ENCODE peak calls at places on chromosomes 2 and 18, in four cellular contexts. A is endothelial cell of umbilical vein, Y is left lung, N is A549. D is an unnamed sample.

GRCh38 chr2:2506536-2506935 is 175.5 kb upstream of the MYT1L start:
- DNase-seq in A (no peak), Y (no peak), N (no peak), D (no peak)

GRCh38 chr2:143705108-143705686 is 576.0 kb downstream of the ARHGAP15 start:
- DNase-seq in A (no peak), Y (no peak), N (no peak), D (no peak)

GRCh38 chr2:98148968-98149697 is 62.2 kb downstream of the VWA3B start:
- DNase-seq in A (peak; percentile 83), Y (no peak), N (no peak), D (peak; percentile 82)

GRCh38 chr2:230496891-230497290 is 80.9 kb downstream of the SP100 start:
- DNase-seq in A (no peak), Y (no peak), N (no peak), D (no peak)

GRCh38 chr2:41937464-41937861 is 110.4 kb upstream of the PKDCC start:
- DNase-seq in A (no peak), Y (no peak), N (no peak), D (no peak)

GRCh38 chr2:178128836-178129630 is 16.8 kb downstream of the RBM45 start:
- DNase-seq in A (no peak), Y (no peak), N (no peak), D (no peak)

GRCh38 chr2:69490486-69490885 is 53.3 kb upstream of the NFU1 start:
- DNase-seq in A (no peak), Y (no peak), N (no peak), D (no peak)

GRCh38 chr2:203873921-203874631 is 6.5 kb downstream of the CTLA4 start:
- DNase-seq in A (no peak), Y (no peak), N (no peak), D (no peak)

GRCh38 chr2:214808961-214809750 is at the start of gene BARD1:
- DNase-seq in A (no peak), Y (peak; percentile 73), N (peak; percentile 46), D (peak; percentile 80)

GRCh38 chr2:18643532-18644462 is 54.4 kb upstream of the NT5C1B start:
- DNase-seq in A (no peak), Y (no peak), N (no peak), D (no peak)

GRCh38 chr2:20663196-20664070 is 3.5 kb upstream of the GDF7 start:
- DNase-seq in A (no peak), Y (no peak), N (no peak), D (peak; percentile 52)

GRCh38 chr2:75728614-75729419 is 18.1 kb upstream of the GCFC2 start:
- DNase-seq in A (no peak), Y (no peak), N (no peak), D (no peak)

GRCh38 chr18:58605027-58606020 is 23.6 kb downstream of the ALPK2 start:
- DNase-seq in A (no peak), Y (no peak), N (no peak), D (no peak)

GRCh38 chr2:189751080-189751658 is 11.4 kb downstream of the OSGEPL1 start:
- DNase-seq in A (peak; percentile 40), Y (no peak), N (peak; percentile 44), D (no peak)

GRCh38 chr2:20917724-20918572 is 95.0 kb upstream of the LDAH start:
- DNase-seq in A (peak; percentile 66), Y (no peak), N (no peak), D (no peak)

GRCh38 chr2:180747728-180748127 is 232.7 kb upstream of the UBE2E3 start:
- DNase-seq in A (no peak), Y (no peak), N (no peak), D (no peak)

GRCh38 chr2:15385184-15385583 is 175.9 kb downstream of the NBAS start:
- DNase-seq in A (no peak), Y (no peak), N (no peak), D (no peak)

GRCh38 chr2:137865954-137866540 is 98.2 kb upstream of the HNMT start:
- DNase-seq in A (peak; percentile 53), Y (no peak), N (peak; percentile 5), D (no peak)

GRCh38 chr2:151522556-151522955 is 112.9 kb downstream of the RIF1 start:
- DNase-seq in A (no peak), Y (no peak), N (no peak), D (no peak)

GRCh38 chr2:226915846-226916360 is 80.0 kb downstream of the RHBDD1 start:
- DNase-seq in A (no peak), Y (no peak), N (no peak), D (no peak)

GRCh38 chr2:69087912-69088240 is 74.9 kb downstream of the ANTXR1 start:
- DNase-seq in A (no peak), Y (no peak), N (no peak), D (no peak)

DNA sequence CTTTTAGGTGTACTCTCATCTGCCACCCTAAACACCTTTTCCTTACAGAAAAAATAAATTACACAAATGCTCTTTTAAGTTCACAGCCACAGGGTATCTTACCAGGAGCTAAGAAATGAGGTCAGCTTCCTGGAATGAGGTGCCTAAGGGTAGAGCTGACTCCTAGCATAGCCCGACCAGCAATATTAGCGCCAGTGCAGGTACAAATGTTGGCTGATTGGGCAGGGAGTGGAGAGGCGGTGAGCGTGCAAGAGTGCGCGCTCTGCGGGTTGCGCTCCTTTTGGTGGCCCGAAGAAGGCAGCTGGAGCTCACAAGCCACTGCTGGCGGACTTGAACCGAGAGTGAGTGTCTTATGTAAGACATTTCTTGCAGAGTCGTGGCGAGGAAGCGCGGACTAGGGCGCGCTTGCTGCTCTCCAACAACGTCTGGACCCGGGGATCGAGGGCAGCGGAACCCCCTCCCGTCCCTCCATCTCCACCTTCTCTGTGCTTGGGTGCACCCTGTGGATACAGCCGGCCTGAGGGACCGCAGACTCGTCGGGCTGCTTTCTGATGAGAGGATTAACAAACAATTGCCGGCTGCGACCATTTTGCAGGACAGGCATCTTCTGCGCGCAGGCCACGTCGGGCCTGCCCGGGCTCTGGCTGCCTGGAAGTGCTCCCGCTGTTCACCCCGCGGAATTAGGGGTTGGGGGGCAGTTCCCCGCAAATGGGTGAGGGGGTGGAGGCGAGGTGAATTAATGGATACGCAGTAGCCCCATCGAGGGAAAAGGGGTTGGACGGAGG is 17.3 kb downstream of the BOLA3 start:
- DNase-seq in A (no peak), Y (no peak), N (no peak), D (no peak)
- H3K4me3 ChIP-seq in A (no peak overlapping the region), Y (no peak overlapping the region), N (no peak overlapping the region), D (no peak overlapping the region)

GRCh38 chr18:36126668-36127067 is 2.5 kb downstream of the SLC39A6 start:
- DNase-seq in A (no peak), Y (no peak), N (no peak), D (no peak)

GRCh38 chr18:36130039-36130831 is 536 bp downstream of the ELP2 start:
- DNase-seq in A (no peak), Y (no peak), N (no peak), D (no peak)

GRCh38 chr18:36128907-36129299 is 237 bp downstream of the SLC39A6 start:
- DNase-seq in A (no peak), Y (no peak), N (no peak), D (no peak)

GRCh38 chr18:36129300-36130038 is at the start of the genes ELP2 and SLC39A6:
- DNase-seq in A (peak; percentile 98), Y (peak; percentile 97), N (peak; percentile 83), D (peak; percentile 91)

GRCh38 chr18:36127866-36128845 is 984 bp downstream of the SLC39A6 start:
- DNase-seq in A (peak; percentile 37), Y (no peak), N (no peak), D (no peak)
- H3K27ac ChIP-seq in A (peak overlapping the region; percentile 98), Y (no peak overlapping the region), N (peak overlapping the region; percentile 100), D (peak overlapping the region; percentile 100)

DNA sequence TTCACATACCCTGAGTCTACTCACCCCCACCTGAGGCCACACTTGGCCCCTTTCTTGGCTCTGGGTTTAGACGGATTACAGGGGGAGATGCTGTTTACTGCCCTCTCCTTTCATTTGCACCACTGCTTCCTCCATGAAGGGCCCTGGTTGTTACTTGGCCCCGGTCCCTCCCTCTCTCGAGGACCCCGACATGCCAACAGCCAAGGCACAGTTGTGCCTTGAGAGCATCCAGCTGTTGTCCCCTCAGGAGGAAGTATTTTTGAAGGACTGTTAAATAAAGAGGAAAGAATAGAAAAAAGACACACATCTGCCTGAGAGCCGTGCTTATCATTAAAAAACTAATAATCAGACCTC is 44.0 kb downstream of the ITGB1BP1 start:
- DNase-seq in A (no peak), Y (no peak), N (no peak), D (no peak)
- H3K4me3 ChIP-seq in A (no peak overlapping the region), Y (no peak overlapping the region), N (no peak overlapping the region), D (no peak overlapping the region)

DNA sequence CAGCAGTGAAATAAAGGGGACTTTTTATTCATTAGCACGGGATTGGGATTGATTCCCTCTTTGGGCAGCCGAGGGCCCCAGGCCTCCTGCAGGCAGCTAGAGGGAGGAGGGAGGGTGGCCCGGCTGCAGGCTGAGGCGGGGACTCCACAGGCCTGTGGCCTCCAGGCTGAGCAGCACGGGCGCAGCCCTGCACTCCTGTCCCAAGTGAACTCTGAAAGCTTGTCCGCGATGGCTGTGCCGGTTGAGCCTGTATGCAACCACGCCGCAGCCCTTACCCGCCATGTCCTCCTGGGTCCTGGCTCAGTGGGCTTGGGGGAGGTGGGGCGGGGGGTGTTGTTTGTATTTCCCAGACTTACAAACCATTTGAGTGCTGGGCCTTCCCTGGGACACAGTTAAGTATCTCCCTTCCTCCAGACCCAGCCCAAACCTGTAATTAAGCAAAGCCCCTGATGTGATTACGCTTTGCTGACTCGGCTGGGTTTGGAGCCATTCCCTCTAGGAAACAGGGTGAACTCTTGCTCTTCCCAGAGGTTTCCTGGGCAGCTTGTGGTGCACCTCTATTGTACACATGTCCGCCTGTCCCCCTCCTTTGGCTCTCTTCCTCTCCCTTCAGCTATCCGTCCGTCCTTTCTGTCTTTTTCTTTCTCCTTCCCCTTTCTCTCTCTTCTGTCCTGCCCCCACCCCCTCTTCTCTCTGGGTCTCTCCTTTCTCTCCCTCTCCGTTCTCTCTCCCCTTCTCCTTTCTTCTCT is 5.3 kb downstream of the GLI2 start:
- DNase-seq in A (no peak), Y (no peak), N (no peak), D (peak; percentile 62)
- H3K27ac ChIP-seq in A (no peak overlapping the region), Y (no peak overlapping the region), N (peak overlapping the region; percentile 98), D (no peak overlapping the region)

GRCh38 chr2:67872481-67872880 is 190.3 kb downstream of the C1D start:
- DNase-seq in A (no peak), Y (no peak), N (no peak), D (no peak)

GRCh38 chr2:67873916-67874315 is 188.9 kb downstream of the C1D start:
- DNase-seq in A (no peak), Y (no peak), N (no peak), D (no peak)

GRCh38 chr2:67876176-67876575 is 186.6 kb downstream of the C1D start:
- DNase-seq in A (no peak), Y (no peak), N (no peak), D (no peak)

GRCh38 chr2:67867735-67868134 is 195.1 kb downstream of the C1D start:
- DNase-seq in A (peak; percentile 23), Y (no peak), N (no peak), D (no peak)

GRCh38 chr2:67871696-67872320 is 191.0 kb downstream of the C1D start:
- DNase-seq in A (peak; percentile 84), Y (no peak), N (no peak), D (peak; percentile 91)
- H3K4me3 ChIP-seq in A (no peak overlapping the region), Y (no peak overlapping the region), N (no peak overlapping the region), D (no peak overlapping the region)

GRCh38 chr2:236336575-236337464 is 72.6 kb upstream of the ASB18 start:
- DNase-seq in A (no peak), Y (no peak), N (no peak), D (no peak)
- H3K27ac ChIP-seq in A (no peak overlapping the region), Y (no peak overlapping the region), N (no peak overlapping the region), D (no peak overlapping the region)

GRCh38 chr2:44170337-44170736 is 1.7 kb downstream of the PPM1B start:
- DNase-seq in A (no peak), Y (no peak), N (no peak), D (no peak)
- H3K4me3 ChIP-seq in A (peak overlapping the region; percentile 86), Y (peak overlapping the region; percentile 97), N (peak overlapping the region; percentile 83), D (peak overlapping the region; percentile 92)